ENCODE peak calls at places on chromosomes 2 and 18, in four cellular contexts. F is 8988T, A is T-helper 2 cell, Y is A172. U is an unnamed sample.

GRCh38 chr18:79485788-79486355 is 90.1 kb downstream of the NFATC1 start:
- DNase-seq in F (no peak), A (no peak), Y (peak), U (no peak)

GRCh38 chr18:23920054-23920453 is 94.5 kb upstream of the TTC39C start:
- DNase-seq in A (no peak), Y (no peak), F (no peak), U (no peak)

GRCh38 chr2:236621786-236622185 is 52.2 kb downstream of the ACKR3 start:
- DNase-seq in A (no peak), F (no peak), Y (no peak), U (no peak)

GRCh38 chr18:74447404-74448152 is 9.5 kb downstream of the DIPK1C start:
- DNase-seq in F (no peak), Y (no peak), A (no peak), U (no peak)

GRCh38 chr18:67705748-67706147 is 189.2 kb upstream of the DSEL start:
- DNase-seq in A (no peak), F (no peak), Y (no peak), U (no peak)

GRCh38 chr2:20473128-20473527 is 26.3 kb downstream of the RHOB start:
- DNase-seq in A (no peak), F (no peak), Y (no peak), U (no peak)

GRCh38 chr2:120375251-120376020 is 29.5 kb downstream of the INHBB start:
- DNase-seq in A (no peak), F (no peak), Y (no peak), U (no peak)

GRCh38 chr2:68295523-68295922 is 24.2 kb downstream of the CNRIP1 start:
- DNase-seq in A (no peak), Y (no peak), F (no peak), U (no peak)

GRCh38 chr2:33366473-33366872 is 110.0 kb upstream of the RASGRP3 start:
- DNase-seq in Y (no peak), A (no peak), F (no peak), U (no peak)

GRCh38 chr2:191758420-191759199 is 80.7 kb downstream of the NABP1 start:
- DNase-seq in Y (peak), A (peak), F (peak), U (peak)

GRCh38 chr2:120419073-120419472 is 73.1 kb downstream of the INHBB start:
- DNase-seq in F (no peak), A (no peak), Y (no peak), U (no peak)

GRCh38 chr2:65165595-65165994 is 35.7 kb upstream of the RAB1A start:
- DNase-seq in F (no peak), Y (no peak), A (no peak), U (no peak)

GRCh38 chr2:72010647-72011355 is 136.9 kb downstream of the CYP26B1 start:
- DNase-seq in Y (no peak), F (no peak), A (no peak), U (no peak)

GRCh38 chr2:8659735-8660492 is 21.9 kb upstream of the ID2 start:
- DNase-seq in A (no peak), Y (no peak), F (no peak), U (no peak)

GRCh38 chr2:36538345-36538744 is 59.6 kb downstream of the FEZ2 start:
- DNase-seq in Y (no peak), F (no peak), A (no peak), U (no peak)

GRCh38 chr2:137231616-137232015 is 466.3 kb downstream of the THSD7B start:
- DNase-seq in F (no peak), Y (no peak), A (no peak), U (no peak)

GRCh38 chr18:9743200-9744016 is 35.3 kb downstream of the RAB31 start:
- DNase-seq in Y (peak), A (no peak), F (peak), U (no peak)

GRCh38 chr2:25521665-25522387 is 151.6 kb downstream of the DTNB start:
- DNase-seq in Y (peak), F (no peak), A (no peak), U (no peak)

GRCh38 chr2:25168256-25169072 is at the start of gene POMC:
- DNase-seq in A (peak), F (no peak), Y (no peak), U (peak)

GRCh38 chr2:176454893-176455810 is 185.9 kb downstream of the MTX2 start:
- DNase-seq in Y (peak), A (peak), F (no peak), U (peak)

GRCh38 chr2:74668087-74668486 is 14.0 kb downstream of the SEMA4F start:
- DNase-seq in A (no peak), F (no peak), Y (no peak), U (no peak)

GRCh38 chr2:105644174-105644980 is 100.3 kb upstream of the NCK2 start:
- DNase-seq in F (no peak), A (no peak), Y (no peak), U (no peak)

GRCh38 chr18:70132999-70133398 is 72.5 kb downstream of the RTTN start:
- DNase-seq in Y (peak), A (no peak), F (no peak), U (no peak)

GRCh38 chr2:3784731-3785130 is 81.4 kb downstream of the DCDC2C start:
- DNase-seq in A (no peak), F (no peak), Y (peak), U (no peak)

GRCh38 chr2:234847364-234847635 is 104.5 kb upstream of the SH3BP4 start:
- DNase-seq in Y (no peak), F (no peak), A (no peak), U (no peak)

GRCh38 chr2:72330673-72331072 is 183.0 kb upstream of the CYP26B1 start:
- DNase-seq in Y (no peak), A (no peak), F (no peak), U (no peak)

GRCh38 chr2:58137221-58137620 is 90.6 kb downstream of the VRK2 start:
- DNase-seq in A (no peak), F (no peak), Y (peak), U (no peak)

GRCh38 chr2:20065885-20066602 is 14.6 kb upstream of the LAPTM4A start:
- DNase-seq in A (no peak), F (peak), Y (peak), U (no peak)

GRCh38 chr18:69774831-69775230 is 172.8 kb downstream of the CD226 start:
- DNase-seq in A (no peak), Y (no peak), F (no peak), U (no peak)

GRCh38 chr2:133566967-133567645 is 1.2 kb downstream of the NCKAP5 start:
- DNase-seq in A (no peak), Y (peak), F (no peak), U (no peak)

GRCh38 chr2:26245231-26245732 is 543 bp downstream of the HADHB start:
- DNase-seq in F (no peak), A (peak), Y (peak), U (no peak)

GRCh38 chr18:59093668-59094067 is 46.0 kb upstream of the SEC11C start:
- DNase-seq in Y (no peak), F (no peak), A (no peak), U (no peak)

GRCh38 chr18:14964002-14964401 is 216.0 kb downstream of the ANKRD30B start:
- DNase-seq in Y (no peak), F (no peak), A (no peak), U (no peak)

GRCh38 chr2:20071397-20072383 is 20.3 kb upstream of the LAPTM4A start:
- DNase-seq in A (no peak), F (no peak), Y (peak), U (no peak)

GRCh38 chr2:177545981-177546600 is 153.5 kb downstream of the AGPS start:
- DNase-seq in A (no peak), Y (no peak), F (no peak), U (no peak)

GRCh38 chr2:44135771-44136170 is 32.9 kb upstream of the PPM1B start:
- DNase-seq in F (no peak), A (no peak), Y (peak), U (no peak)

GRCh38 chr2:179444056-179444455 is 179.4 kb upstream of the SESTD1 start:
- DNase-seq in Y (no peak), F (no peak), A (no peak), U (no peak)

GRCh38 chr2:212722046-212722445 is 183.4 kb upstream of the ERBB4 start:
- DNase-seq in Y (no peak), A (no peak), F (no peak), U (no peak)

U was measured in activated B cell treated with CpG ODN at 0.5 μM for 24 hours.